ENCODE peak calls at places on chromosomes 12 and 14, in four cellular contexts. H is naive thymus-derived CD4-positive, alpha-beta T cell; O is psoas muscle; Z is HAP-1. D is an unnamed sample. For H3K36me3, the result is how much of the 10 kb centered on the place peaks cover.

GRCh38 chr14:40656301-40656700 is 950.4 kb upstream of the LRFN5 start:
- DNase-seq in O (no peak), Z (no peak), H (no peak), D (no peak)

GRCh38 chr12:75560167-75560566 is 48.8 kb upstream of the KRR1 start:
- DNase-seq in O (no peak), H (no peak), Z (no peak), D (no peak)

GRCh38 chr12:63838411-63838810 is 6.1 kb upstream of the SRGAP1 start:
- DNase-seq in O (no peak), Z (no peak), H (no peak), D (no peak)

GRCh38 chr14:104724981-104725771 is 1.1 kb downstream of the ADSS1 start:
- DNase-seq in H (no peak), O (peak), Z (peak), D (no peak)

GRCh38 chr12:13562915-13563742 is 366.6 kb downstream of the EMP1 start:
- DNase-seq in Z (no peak), H (no peak), O (peak), D (no peak)

GRCh38 chr12:19951664-19952063 is 416.7 kb upstream of the PDE3A start:
- DNase-seq in Z (no peak), H (no peak), O (no peak), D (no peak)

GRCh38 chr12:64673490-64674169 is 63.3 kb downstream of the RASSF3 start:
- DNase-seq in Z (no peak), H (no peak), O (no peak), D (no peak)

GRCh38 chr12:108907861-108908302 is 28.0 kb downstream of the DAO start:
- DNase-seq in Z (no peak), O (no peak), H (no peak), D (no peak)

GRCh38 chr14:49461529-49462401 is 124.4 kb downstream of the RPS29 start:
- DNase-seq in Z (peak), O (no peak), H (peak), D (peak)

DNA sequence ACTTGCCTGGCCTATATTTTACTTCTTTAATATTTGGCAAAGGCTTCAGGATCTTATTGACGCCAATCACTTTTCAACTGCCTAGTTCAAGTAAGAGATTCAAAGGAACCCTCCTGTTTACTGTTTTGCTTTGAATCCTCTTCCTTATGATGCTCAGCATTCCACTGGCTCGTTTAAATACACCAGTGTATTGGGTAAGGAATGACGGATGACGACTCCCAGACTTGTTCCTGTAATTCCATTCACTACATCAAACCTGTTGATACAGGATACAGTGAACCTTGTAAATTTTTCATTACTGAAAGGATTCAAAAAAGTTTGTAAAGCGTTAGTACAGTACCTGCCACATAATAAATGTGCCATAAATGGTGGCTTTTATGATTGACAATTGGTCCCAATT is 1.7 kb upstream of the SYCP3 start:
- DNase-seq in H (no peak), Z (no peak), O (no peak), D (no peak)
- H3K36me3 ChIP-seq in H (under half), Z (under half), O (half or more), D (under half)

DNA sequence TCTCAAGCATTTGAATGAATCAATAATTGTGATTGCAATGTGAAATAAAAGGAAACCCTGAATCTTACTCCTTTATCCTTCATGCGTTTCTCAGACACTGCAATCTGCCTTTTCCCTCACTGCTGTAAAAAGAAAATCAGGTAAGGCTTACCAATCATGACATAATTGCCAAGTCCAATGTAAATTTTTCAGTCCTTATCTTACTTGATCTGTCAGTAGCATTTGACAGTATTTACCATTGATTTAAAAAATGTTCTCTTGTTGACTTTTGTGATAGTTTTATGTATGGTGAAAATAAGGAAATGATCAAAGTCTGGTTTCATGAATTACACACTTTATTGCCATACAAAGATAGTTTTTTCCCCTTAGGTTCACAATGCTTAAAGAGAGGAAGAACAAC is 53.2 kb downstream of the ETNK1 start:
- DNase-seq in Z (no peak), H (no peak), O (no peak), D (no peak)
- H3K36me3 ChIP-seq in Z (under half), H (under half), O (half or more), D (under half)

DNA sequence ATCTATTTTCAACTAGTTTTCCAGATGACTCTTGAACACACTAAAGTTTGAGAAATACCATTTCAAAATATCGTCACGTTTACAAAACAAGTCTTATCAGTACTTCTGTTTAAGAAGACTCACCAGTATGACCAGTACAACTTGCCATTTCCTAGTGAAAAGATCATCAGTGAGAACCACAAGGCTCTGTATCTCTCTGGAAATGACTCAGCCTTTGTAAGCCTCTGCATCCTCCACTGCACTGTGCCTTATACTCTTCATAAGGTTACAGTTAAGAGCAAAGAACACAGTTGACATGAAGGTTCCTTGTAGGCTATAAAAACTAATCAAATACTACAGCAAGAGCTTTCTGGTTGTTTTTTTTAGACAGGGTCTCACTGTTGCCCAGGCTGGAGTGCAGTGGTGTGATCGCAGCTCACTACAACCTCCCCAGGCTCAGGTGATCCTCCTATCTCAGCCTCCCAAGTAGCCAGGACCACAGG is 5.7 kb upstream of the VTI1B start:
- DNase-seq in H (no peak), Z (no peak), O (no peak), D (no peak)
- H3K36me3 ChIP-seq in H (under half), Z (half or more), O (under half), D (under half)

DNA sequence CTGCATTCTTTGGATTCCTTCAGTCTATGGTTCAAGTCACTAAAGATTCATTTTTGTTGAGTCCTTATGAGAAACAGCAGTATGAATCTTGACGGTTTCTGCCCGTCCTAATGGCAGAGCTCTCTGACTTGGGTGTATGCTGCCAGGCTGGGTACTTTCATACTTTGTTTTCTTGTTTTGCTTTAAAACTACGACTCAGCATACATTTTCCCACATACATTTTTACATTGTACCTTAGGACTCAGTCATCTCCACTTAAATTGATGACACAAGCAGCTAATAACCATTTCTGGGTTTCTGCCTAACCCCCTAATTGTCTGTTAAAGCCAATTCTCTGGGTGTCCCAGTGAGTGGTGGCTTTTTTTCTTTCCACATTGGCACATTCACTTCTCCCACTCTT is 4.8 kb upstream of the DDX55 start:
- DNase-seq in Z (no peak), O (no peak), H (no peak), D (no peak)
- H3K36me3 ChIP-seq in Z (half or more), O (half or more), H (under half), D (half or more)

DNA sequence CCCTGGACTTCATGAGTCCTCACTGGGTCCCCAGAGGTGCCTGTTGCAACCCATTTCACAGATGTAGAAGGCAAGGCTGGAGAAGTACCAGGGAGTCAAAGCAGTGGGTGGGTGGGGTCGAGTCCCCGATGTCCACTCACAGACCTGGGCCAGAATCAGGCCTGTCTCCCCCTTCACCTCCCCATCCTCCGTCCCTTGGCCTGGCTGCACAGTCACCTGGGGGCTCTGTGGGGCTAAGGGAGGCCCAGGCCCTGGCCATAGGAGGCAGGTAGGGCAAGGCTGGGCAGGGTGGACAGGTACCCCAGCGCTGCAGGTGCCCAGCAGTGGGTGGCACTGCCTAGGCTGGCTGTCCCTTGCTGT is 29.5 kb downstream of the RTL1 start:
- DNase-seq in Z (no peak), H (no peak), O (no peak), D (no peak)
- H3K36me3 ChIP-seq in Z (under half), H (under half), O (under half), D (under half)

GRCh38 chr12:68020049-68020448 is 30.8 kb downstream of the IFNG-AS1 start:
- DNase-seq in O (no peak), Z (no peak), H (no peak), D (no peak)

GRCh38 chr12:68016136-68016535 is 26.9 kb downstream of the IFNG-AS1 start:
- DNase-seq in H (no peak), O (no peak), Z (no peak), D (no peak)

GRCh38 chr12:68018315-68018714 is 29.1 kb downstream of the IFNG-AS1 start:
- DNase-seq in O (no peak), Z (no peak), H (no peak), D (no peak)

GRCh38 chr12:68020699-68021098 is 31.5 kb downstream of the IFNG-AS1 start:
- DNase-seq in H (no peak), O (no peak), Z (no peak), D (no peak)
- H3K36me3 ChIP-seq in H (under half), O (under half), Z (under half), D (under half)